ENCODE peak calls at places on chromosomes 5 and 9, in four cellular contexts. H is CD4-positive, CD25-positive, alpha-beta regulatory T cell; B is lower lobe of right lung; G is mesenchymal stem cell. M is an unnamed sample.

GRCh38 chr9:136546697-136547481 is 1.0 kb upstream of the NOTCH1 start:
- DNase-seq in H (peak), B (peak), G (peak), M (no peak)

GRCh38 chr5:72647806-72648205 is 140.6 kb upstream of the ZNF366 start:
- DNase-seq in H (no peak), B (no peak), G (peak), M (no peak)

GRCh38 chr5:65364907-65365306 is 116.8 kb downstream of the ADAMTS6 start:
- DNase-seq in H (no peak), B (no peak), G (peak), M (peak)

GRCh38 chr5:25119654-25120053 is 474.9 kb upstream of the CDH10 start:
- DNase-seq in H (no peak), B (no peak), G (peak), M (no peak)

GRCh38 chr5:66498791-66499207 is 97.4 kb upstream of the MAST4 start:
- DNase-seq in H (no peak), B (no peak), G (no peak), M (peak)

GRCh38 chr5:74034738-74035137 is 408.7 kb downstream of the ARHGEF28 start:
- DNase-seq in H (no peak), B (no peak), G (peak), M (peak)

GRCh38 chr9:122346478-122347347 is 24.1 kb upstream of the PTGS1 start:
- DNase-seq in H (no peak), B (peak), G (peak), M (no peak)

GRCh38 chr5:151072234-151073025 is 8.4 kb downstream of the TNIP1 start:
- DNase-seq in H (no peak), B (no peak), G (peak), M (peak)

GRCh38 chr9:91131433-91131839 is 230.3 kb downstream of the AUH start:
- DNase-seq in H (peak), B (no peak), G (peak), M (peak)

GRCh38 chr5:159725475-159725874 is 190.8 kb upstream of the ADRA1B start:
- DNase-seq in H (no peak), B (no peak), G (no peak), M (no peak)

GRCh38 chr5:34656001-34656699 is at the start of gene RAI14:
- DNase-seq in H (no peak), B (peak), G (peak), M (no peak)

GRCh38 chr5:180324633-180324955 is 28.5 kb downstream of the GFPT2 start:
- DNase-seq in H (no peak), B (no peak), G (no peak), M (no peak)

DNA sequence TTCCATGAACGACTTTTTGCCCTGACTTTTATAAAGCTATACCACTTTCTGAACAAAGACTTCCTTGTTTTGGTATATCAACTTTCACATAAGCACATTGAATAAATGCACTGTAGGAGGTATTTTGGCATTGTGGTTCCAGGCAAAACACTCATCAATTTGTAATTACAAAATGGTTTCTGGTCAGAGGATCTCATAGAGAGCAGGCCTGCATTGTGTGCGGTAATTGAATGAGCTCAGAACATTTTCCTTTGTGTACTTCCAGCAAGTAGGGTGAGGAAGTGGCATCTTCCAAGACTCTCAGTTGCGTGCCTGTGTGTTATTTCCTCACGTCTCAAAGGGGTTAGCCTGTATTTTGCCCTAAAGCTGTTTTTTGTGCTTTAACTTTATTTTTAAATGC is 89.2 kb downstream of the PDE6A start:
- DNase-seq in H (no peak), B (no peak), G (no peak), M (no peak)
- H3K27ac ChIP-seq in H (no peak), B (peak), G (no peak), M (no peak)

GRCh38 chr9:93247892-93248291 is 64.0 kb downstream of the WNK2 start:
- DNase-seq in H (no peak), B (no peak), G (no peak), M (no peak)
- H3K27ac ChIP-seq in H (no peak), B (no peak), G (no peak), M (no peak)

DNA sequence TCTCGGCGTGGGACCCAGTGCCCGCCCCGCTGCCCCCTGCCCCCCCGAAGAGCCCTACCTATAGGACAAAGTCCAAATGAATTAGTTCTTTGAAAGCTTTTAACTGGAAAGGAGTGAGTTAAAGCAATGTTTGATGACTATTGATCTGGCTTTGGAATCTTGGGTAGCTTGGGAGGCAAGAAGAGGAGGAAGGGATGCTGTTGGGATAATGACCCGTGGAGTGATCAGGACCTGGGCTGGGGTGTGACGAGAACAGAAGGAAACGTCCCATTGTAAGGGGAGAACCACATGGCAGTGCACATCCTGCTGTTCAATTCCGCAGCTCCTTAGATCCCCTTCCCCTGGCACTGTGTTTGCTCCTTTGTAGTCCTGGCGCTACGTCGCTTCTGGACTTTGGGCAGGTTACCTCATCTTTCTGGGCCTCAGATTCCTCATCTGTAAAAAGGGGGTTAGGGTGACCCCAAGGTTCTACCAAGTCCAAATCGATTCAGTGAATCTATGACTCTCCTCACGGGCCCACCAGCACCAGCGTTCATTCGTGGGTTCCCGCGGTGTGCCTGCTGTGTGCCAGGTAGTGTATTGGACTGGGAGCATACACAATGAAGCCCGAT is 914 bp upstream of the NADK2 start:
- DNase-seq in H (peak), B (no peak), G (no peak), M (no peak)
- H3K27ac ChIP-seq in H (peak), B (peak), G (peak), M (peak)

DNA sequence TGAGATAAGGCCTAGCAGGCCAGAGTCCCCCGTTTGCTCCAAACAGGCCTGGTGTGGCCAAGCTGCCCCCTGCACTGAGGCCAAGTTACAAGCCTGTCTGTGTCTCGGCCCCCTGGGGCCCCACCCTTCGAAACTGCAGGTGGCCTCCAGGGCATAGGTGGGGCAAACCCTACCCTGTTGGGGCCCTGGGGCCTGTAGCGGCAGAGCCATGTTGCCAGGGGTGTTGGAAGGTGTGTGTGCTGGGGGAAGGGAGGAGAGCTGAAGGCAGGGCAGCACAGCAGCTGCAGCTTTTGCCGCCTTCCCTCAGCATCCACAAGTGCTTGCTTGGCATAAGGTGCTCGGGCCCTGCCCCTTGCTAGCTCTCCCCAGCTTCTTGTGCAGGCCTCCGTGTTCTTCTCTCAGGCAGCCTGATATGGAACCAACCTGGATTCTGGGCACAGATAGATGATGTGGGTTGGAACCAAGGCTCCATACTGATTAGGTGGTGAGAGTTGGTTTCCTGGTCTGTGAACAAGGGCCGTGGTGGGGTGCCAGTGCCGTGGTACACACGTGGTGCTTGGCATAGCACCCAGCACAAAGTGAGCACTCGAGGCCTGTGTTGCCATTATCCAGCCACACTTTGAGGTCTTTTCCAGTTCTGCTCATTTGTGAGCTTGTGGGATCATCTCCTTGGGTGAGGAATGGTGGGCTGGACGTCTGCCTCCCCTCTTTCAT is 12.6 kb downstream of the IRF1 start:
- DNase-seq in H (no peak), B (no peak), G (no peak), M (no peak)
- H3K27ac ChIP-seq in H (peak), B (peak), G (no peak), M (no peak)